ENCODE peak calls at places on chromosomes 11 and 22, in five cellular contexts. F, G, E, I and K are unnamed samples.

GRCh38 chr11:46295312-46295995 is 18.0 kb downstream of the CREB3L1 start:
- DNase-seq in F (no peak), G (peak; percentile 78), E (peak; percentile 90), I (peak; percentile 94), K (peak; percentile 94)

GRCh38 chr11:75606099-75606498 is 44.0 kb downstream of the SERPINH1 start:
- DNase-seq in F (no peak), G (no peak), E (no peak), I (no peak), K (no peak)

GRCh38 chr11:9566561-9567063 is 6.9 kb upstream of the WEE1 start:
- DNase-seq in F (no peak), G (no peak), E (no peak), I (no peak), K (no peak)

GRCh38 chr11:61254403-61255025 is 13.5 kb downstream of the PGA5 start:
- DNase-seq in F (peak; percentile 70), G (peak; percentile 34), E (peak; percentile 83), I (no peak), K (peak; percentile 85)

GRCh38 chr11:28798286-28798685 is 690.1 kb downstream of the METTL15 start:
- DNase-seq in F (no peak), G (no peak), E (no peak), I (no peak), K (no peak)

GRCh38 chr11:73310076-73310475 is 2.0 kb downstream of the ARHGEF17 start:
- DNase-seq in F (no peak), G (peak; percentile 56), E (no peak), I (no peak), K (no peak)

GRCh38 chr11:3644817-3645235 is at the start of gene ART1:
- DNase-seq in F (peak; percentile 70), G (peak; percentile 27), E (no peak), I (no peak), K (no peak)

GRCh38 chr22:49765091-49765771 is 62.4 kb downstream of the BRD1 start:
- DNase-seq in F (no peak), G (no peak), E (peak; percentile 66), I (peak; percentile 68), K (no peak)

DNA sequence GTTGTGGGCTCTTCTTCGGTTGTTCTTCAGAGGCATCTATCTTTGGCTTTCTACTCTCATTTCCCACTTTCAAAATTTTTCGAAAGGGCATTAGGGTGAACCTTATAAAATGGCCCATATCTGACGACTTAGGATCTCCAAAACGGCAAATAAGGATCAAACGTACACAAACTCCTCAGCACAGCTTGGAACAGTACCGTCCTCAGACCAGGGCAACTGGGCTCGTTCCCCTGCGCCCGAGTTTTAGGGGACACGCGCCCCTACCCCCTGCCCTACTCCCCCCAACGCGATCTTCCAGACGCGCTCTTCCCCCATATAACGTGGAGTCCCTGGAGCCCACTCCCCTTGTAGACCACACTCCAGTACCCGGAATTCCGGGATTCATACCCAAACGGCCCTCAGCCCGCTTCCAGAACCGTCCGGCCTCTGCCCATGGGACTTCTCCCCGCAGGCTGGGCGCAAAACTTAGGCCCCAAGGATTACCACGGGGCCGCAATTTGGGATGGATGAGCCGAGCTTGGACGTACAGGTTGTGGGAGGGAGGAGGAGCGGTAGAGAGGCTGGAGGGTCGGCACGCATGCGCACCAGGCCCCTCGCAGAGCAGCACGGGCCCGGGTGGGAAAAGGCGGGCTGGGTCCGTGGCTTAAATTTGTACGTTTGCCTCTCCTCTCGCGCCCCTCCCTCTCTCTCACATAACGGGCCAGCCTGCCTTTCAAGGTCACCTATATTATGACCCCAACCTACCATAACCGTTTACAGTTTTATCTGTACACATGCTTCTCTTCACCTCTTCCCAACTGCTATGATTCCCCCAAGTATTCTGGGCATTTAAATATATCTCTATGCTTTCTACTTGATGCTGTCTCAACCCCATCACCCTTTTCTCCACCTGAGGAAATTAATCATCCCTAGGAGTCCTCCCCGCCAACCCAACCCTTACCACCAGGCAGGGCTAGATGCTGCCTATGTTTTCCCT is 3.4 kb downstream of the CCDC89 start:
- DNase-seq in F (peak; percentile 27), G (peak; percentile 73), E (peak; percentile 85), I (peak; percentile 87), K (no peak)
- TF ChIP-seq POLR2A in F (no peak), G (no peak), E (no peak), I (no peak), K (peak; percentile 34)

GRCh38 chr11:111918390-111919256 is at the start of gene C11orf52:
- DNase-seq in F (no peak), G (no peak), E (no peak), I (no peak), K (no peak)
- TF ChIP-seq POLR2A in F (no peak), G (no peak), E (no peak), I (no peak), K (no peak)

DNA sequence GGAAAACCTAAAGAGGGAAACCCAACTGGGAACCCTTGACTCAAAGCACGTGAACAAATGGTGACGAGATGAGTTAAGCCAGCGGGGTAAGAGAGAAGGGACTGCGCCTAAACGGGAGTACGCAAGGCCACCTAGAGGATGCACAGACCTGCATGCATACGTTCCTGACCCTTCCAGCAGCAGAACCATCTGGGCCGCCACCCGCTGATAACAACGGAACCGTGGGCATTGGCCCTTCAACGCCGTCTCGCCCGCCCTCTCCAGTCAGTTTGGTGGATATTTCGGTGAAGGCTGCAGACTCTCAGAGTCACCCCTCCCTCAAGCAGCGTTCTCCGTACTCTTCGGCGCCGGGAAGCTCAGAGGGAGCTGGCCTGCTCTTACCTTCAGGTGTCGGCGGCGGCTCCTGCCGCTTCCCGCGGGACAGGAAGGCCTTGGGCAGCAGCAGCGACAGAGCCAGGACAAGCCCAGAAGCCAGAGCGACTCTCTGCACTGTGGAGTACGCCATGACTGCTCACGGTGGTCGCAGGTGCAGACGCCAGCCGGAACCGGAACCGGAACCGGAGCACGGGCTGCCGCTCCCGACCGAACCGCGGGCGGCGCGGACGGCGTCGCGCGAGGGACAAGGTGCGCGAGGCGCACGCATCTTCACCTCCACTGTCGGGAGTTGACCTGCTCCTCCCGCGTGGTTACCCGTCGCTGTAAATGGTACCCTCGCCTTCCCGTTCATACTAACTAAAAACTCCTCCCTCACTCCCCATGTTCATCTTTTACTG is at the start of gene RIC3:
- DNase-seq in F (peak; percentile 29), G (peak; percentile 17), E (peak; percentile 87), I (peak; percentile 81), K (no peak)
- TF ChIP-seq POLR2A in F (no peak), G (no peak), E (no peak), I (no peak), K (no peak)

GRCh38 chr11:2414616-2415015 is 14.1 kb downstream of the TSSC4 start:
- DNase-seq in F (no peak), G (no peak), E (no peak), I (no peak), K (no peak)

GRCh38 chr11:2415171-2415570 is 14.6 kb downstream of the TSSC4 start:
- DNase-seq in F (no peak), G (no peak), E (no peak), I (no peak), K (no peak)

GRCh38 chr11:2412323-2412722 is 11.8 kb downstream of the TSSC4 start:
- DNase-seq in F (no peak), G (no peak), E (no peak), I (no peak), K (no peak)

GRCh38 chr11:2415601-2416380 is 15.2 kb downstream of the TSSC4 start:
- DNase-seq in F (no peak), G (no peak), E (no peak), I (no peak), K (no peak)

GRCh38 chr11:2413735-2414579 is 13.4 kb downstream of the TSSC4 start:
- DNase-seq in F (no peak), G (no peak), E (no peak), I (no peak), K (no peak)
- TF ChIP-seq POLR2A in F (no peak), G (no peak), E (no peak), I (no peak), K (no peak)

DNA sequence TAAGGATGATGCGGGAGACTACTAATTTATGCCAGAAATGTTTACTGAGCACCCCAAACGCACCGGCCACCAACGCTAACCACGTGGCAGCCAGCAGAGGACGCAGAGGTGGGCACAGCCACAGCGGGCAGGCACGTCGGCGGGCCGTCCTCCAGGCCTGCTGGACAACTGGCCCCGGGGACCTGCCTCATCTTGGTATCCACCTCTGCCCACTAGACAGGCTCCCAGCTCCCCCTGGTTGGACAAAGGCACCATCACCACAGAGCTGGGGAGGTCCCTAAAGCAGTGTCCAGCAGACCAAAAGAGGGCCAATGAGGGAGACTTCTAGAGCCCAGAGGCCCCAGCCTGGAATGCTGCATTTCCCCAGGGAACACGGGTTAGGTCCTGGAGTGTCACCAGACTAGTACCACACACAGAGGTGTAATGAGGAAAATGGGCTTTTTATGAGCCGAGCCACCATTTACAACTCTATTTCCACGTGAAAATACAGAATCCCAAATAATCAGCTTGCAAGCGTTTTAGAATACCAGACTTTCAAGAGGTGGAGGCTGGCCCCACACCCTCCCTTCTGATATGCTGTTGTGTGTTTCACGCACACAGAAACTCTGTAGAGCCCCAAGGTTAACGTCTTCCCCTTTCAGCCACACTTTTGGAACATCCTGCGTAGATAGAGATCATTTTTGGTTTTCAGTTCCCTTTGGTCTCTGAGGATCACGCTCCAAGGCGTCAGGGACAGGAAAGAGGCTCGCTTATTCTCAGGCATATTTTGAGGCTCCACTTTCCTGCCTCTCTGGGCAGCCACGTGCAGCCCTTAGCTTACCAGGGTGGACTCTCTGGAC is 23.7 kb upstream of the BID start:
- DNase-seq in F (no peak), G (no peak), E (no peak), I (no peak), K (no peak)
- TF ChIP-seq POLR2A in F (no peak), G (no peak), E (no peak), I (no peak), K (no peak)

GRCh38 chr22:19942886-19943664 is 1.5 kb upstream of the TXNRD2 start:
- DNase-seq in F (peak; percentile 51), G (peak; percentile 69), E (no peak), I (no peak), K (peak; percentile 44)
- TF ChIP-seq POLR2A in F (no peak), G (no peak), E (no peak), I (no peak), K (no peak)